ENCODE peak calls at places on chromosomes 6 and 20, in four cellular contexts. J is fibroblast of mammary gland, I is midbrain, O is GM04504. W is an unnamed sample.

GRCh38 chr20:10792291-10792690 is 118.5 kb upstream of the JAG1 start:
- DNase-seq in O (no peak), I (no peak), J (no peak), W (no peak)

GRCh38 chr20:1622450-1622849 is 2.6 kb upstream of the SIRPB1 start:
- DNase-seq in I (no peak), O (no peak), J (no peak), W (no peak)

GRCh38 chr6:53811082-53811481 is 16.3 kb downstream of the LRRC1 start:
- DNase-seq in I (no peak), O (peak), J (no peak), W (no peak)

GRCh38 chr6:170344631-170345576 is 38.3 kb downstream of the FAM120B start:
- DNase-seq in J (peak), I (no peak), O (peak), W (peak)

GRCh38 chr6:152685819-152686218 is 11.9 kb upstream of the MYCT1 start:
- DNase-seq in I (no peak), O (no peak), J (no peak), W (no peak)

GRCh38 chr6:135722679-135723078 is 128.8 kb upstream of the PDE7B start:
- DNase-seq in I (no peak), J (peak), O (peak), W (peak)

GRCh38 chr6:31736026-31736767 is at the start of gene CLIC1:
- DNase-seq in O (peak), I (no peak), J (peak), W (peak)

GRCh38 chr6:155183095-155183494 is 80.7 kb upstream of the CLDN20 start:
- DNase-seq in J (no peak), I (no peak), O (no peak), W (no peak)

GRCh38 chr20:276620-277495 is 13.7 kb downstream of the C20orf96 start:
- DNase-seq in I (no peak), J (no peak), O (no peak), W (no peak)

GRCh38 chr6:121354764-121355163 is 20.5 kb upstream of the TBC1D32 start:
- DNase-seq in O (no peak), I (no peak), J (peak), W (no peak)